ENCODE peak calls at places on chromosome 22, in nine cellular contexts. V is epithelial cell of esophagus, Z is fibroblast of pulmonary artery, K is right atrium auricular region, Q is thoracic aorta, W is GM12865, P is ovary, M is AG04450, H is adrenal gland. B is an unnamed sample.
A peak's percentile ranks its signal among the peaks of the same experiment; 100 is the strongest.

GRCh38 chr22:43256569-43257360 is 69.8 kb upstream of the TTLL12 start:
- DNase-seq in V (no peak), Z (no peak), K (no peak), Q (no peak), W (no peak), P (no peak), M (no peak), H (no peak), B (no peak)

GRCh38 chr22:34847072-34847471 is 218.9 kb upstream of the ISX start:
- DNase-seq in V (no peak), Z (no peak), K (no peak), Q (no peak), W (peak; percentile 39), P (no peak), M (no peak), H (no peak), B (no peak)

GRCh38 chr22:48084041-48084748 is 1321.7 kb downstream of the TBC1D22A start:
- DNase-seq in V (no peak), Z (no peak), K (no peak), Q (no peak), W (peak; percentile 74), P (no peak), M (no peak), H (no peak), B (no peak)

GRCh38 chr22:23278883-23279675 is 98.8 kb downstream of the BCR start:
- DNase-seq in V (peak; percentile 97), Z (peak; percentile 31), K (no peak), Q (no peak), W (no peak), P (peak; percentile 43), M (no peak), H (no peak), B (no peak)

GRCh38 chr22:20796731-20797130 is 22.8 kb downstream of the SERPIND1 start:
- DNase-seq in V (no peak), Z (no peak), K (no peak), Q (no peak), W (no peak), P (no peak), M (no peak), H (no peak), B (no peak)

GRCh38 chr22:19748139-19748538 is 12.4 kb upstream of the TBX1 start:
- DNase-seq in V (no peak), Z (no peak), K (no peak), Q (no peak), W (no peak), P (no peak), M (no peak), H (no peak), B (no peak)

GRCh38 chr22:42994917-42995562 is 19.9 kb downstream of the PACSIN2 start:
- DNase-seq in V (peak; percentile 96), Z (peak; percentile 96), K (peak; percentile 76), Q (peak; percentile 60), W (peak; percentile 63), P (no peak), M (peak; percentile 82), H (peak; percentile 80), B (no peak)

GRCh38 chr22:30290679-30291333 is 1.5 kb upstream of the CASTOR1 start:
- DNase-seq in V (peak; percentile 73), Z (peak; percentile 87), K (peak; percentile 94), Q (peak; percentile 84), W (peak; percentile 60), P (peak; percentile 90), M (no peak), H (peak; percentile 95), B (peak; percentile 77)

GRCh38 chr22:47544696-47545095 is 782.2 kb downstream of the TBC1D22A start:
- DNase-seq in V (no peak), Z (no peak), K (peak; percentile 11), Q (no peak), W (no peak), P (no peak), M (no peak), H (no peak), B (no peak)

GRCh38 chr22:30423296-30423958 is 2.1 kb upstream of the MTFP1 start:
- DNase-seq in V (peak; percentile 68), Z (no peak), K (no peak), Q (no peak), W (peak; percentile 56), P (no peak), M (no peak), H (no peak), B (no peak)

GRCh38 chr22:22855617-22856308 is 31.9 kb upstream of the IGLL5 start:
- DNase-seq in V (no peak), Z (peak; percentile 21), K (no peak), Q (no peak), W (peak; percentile 55), P (no peak), M (no peak), H (no peak), B (no peak)

GRCh38 chr22:30205281-30206115 is 41.1 kb downstream of the LIF start:
- DNase-seq in V (peak; percentile 71), Z (peak; percentile 99), K (peak; percentile 92), Q (no peak), W (no peak), P (peak; percentile 38), M (peak; percentile 98), H (peak; percentile 54), B (peak; percentile 85)

GRCh38 chr22:25083414-25084166 is 116.1 kb upstream of the CRYBB3 start:
- DNase-seq in V (no peak), Z (no peak), K (no peak), Q (no peak), W (no peak), P (no peak), M (no peak), H (no peak), B (no peak)

GRCh38 chr22:22692707-22693530 is 48.5 kb downstream of the GGTLC2 start:
- DNase-seq in V (peak; percentile 13), Z (peak; percentile 72), K (no peak), Q (no peak), W (peak; percentile 45), P (peak; percentile 52), M (no peak), H (peak; percentile 62), B (no peak)

GRCh38 chr22:22031183-22031560 is 48.6 kb upstream of the TOP3B start:
- DNase-seq in V (no peak), Z (no peak), K (no peak), Q (no peak), W (peak; percentile 52), P (no peak), M (no peak), H (no peak), B (no peak)

GRCh38 chr22:37633693-37634504 is 5.6 kb upstream of the SH3BP1 start:
- DNase-seq in V (no peak), Z (peak; percentile 95), K (peak; percentile 88), Q (no peak), W (peak; percentile 90), P (peak; percentile 94), M (peak; percentile 84), H (peak; percentile 87), B (peak; percentile 90)
- TF ChIP-seq CTCF in V (no peak), Z (no peak), K (no peak), Q (peak; percentile 33), W (peak; percentile 13), P (peak; percentile 41), M (peak; percentile 23), H (no peak), B (no peak)

GRCh38 chr22:44408227-44409192 is 89.5 kb downstream of the RTL6 start:
- DNase-seq in V (no peak), Z (no peak), K (no peak), Q (no peak), W (no peak), P (no peak), M (no peak), H (no peak), B (no peak)
- H3K4me3 ChIP-seq in V (no peak overlapping the region), Z (no peak overlapping the region), K (no peak overlapping the region), Q (no peak overlapping the region), W (no peak overlapping the region), P (no peak overlapping the region), M (no peak overlapping the region), H (no peak overlapping the region), B (no peak overlapping the region)

GRCh38 chr22:39188809-39189208 is 36.3 kb upstream of the CBX7 start:
- DNase-seq in V (no peak), Z (no peak), K (no peak), Q (no peak), W (no peak), P (no peak), M (no peak), H (no peak), B (no peak)

GRCh38 chr22:39182478-39183030 is 30.1 kb upstream of the CBX7 start:
- DNase-seq in V (no peak), Z (peak; percentile 38), K (no peak), Q (no peak), W (no peak), P (no peak), M (no peak), H (no peak), B (no peak)

GRCh38 chr22:39184586-39185577 is 32.4 kb upstream of the CBX7 start:
- DNase-seq in V (no peak), Z (peak; percentile 87), K (no peak), Q (no peak), W (no peak), P (no peak), M (no peak), H (peak; percentile 47), B (no peak)

GRCh38 chr22:39183991-39184585 is 31.6 kb upstream of the CBX7 start:
- DNase-seq in V (no peak), Z (peak; percentile 87), K (no peak), Q (no peak), W (no peak), P (no peak), M (no peak), H (no peak), B (no peak)

DNA sequence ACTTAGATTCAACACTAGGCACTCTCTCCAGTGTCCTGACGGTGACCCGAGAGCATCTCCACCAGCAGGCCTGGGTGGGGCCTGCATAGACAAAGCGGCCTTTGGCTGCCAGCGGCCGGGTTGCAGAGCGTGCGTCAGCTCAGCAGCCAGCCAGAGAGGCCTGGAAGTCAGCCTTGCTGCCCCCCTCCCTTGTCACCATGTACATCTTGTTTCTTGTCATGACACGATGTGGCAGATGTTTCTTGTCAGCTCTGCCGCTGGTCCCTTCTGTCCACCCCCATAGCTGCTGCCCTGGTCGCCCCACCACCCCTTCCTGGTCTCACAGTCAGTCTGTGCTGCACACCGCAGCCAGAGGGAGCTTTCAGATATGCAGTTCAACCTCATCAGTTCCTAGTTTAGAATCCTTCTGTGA is 33.1 kb upstream of the CBX7 start:
- DNase-seq in V (no peak), Z (peak; percentile 89), K (peak; percentile 93), Q (no peak), W (no peak), P (no peak), M (no peak), H (peak; percentile 49), B (peak; percentile 83)
- TF ChIP-seq CTCF in V (peak; percentile 38), Z (peak; percentile 62), K (peak; percentile 77), Q (no peak), W (no peak), P (no peak), M (peak; percentile 48), H (no peak), B (peak; percentile 17)

DNA sequence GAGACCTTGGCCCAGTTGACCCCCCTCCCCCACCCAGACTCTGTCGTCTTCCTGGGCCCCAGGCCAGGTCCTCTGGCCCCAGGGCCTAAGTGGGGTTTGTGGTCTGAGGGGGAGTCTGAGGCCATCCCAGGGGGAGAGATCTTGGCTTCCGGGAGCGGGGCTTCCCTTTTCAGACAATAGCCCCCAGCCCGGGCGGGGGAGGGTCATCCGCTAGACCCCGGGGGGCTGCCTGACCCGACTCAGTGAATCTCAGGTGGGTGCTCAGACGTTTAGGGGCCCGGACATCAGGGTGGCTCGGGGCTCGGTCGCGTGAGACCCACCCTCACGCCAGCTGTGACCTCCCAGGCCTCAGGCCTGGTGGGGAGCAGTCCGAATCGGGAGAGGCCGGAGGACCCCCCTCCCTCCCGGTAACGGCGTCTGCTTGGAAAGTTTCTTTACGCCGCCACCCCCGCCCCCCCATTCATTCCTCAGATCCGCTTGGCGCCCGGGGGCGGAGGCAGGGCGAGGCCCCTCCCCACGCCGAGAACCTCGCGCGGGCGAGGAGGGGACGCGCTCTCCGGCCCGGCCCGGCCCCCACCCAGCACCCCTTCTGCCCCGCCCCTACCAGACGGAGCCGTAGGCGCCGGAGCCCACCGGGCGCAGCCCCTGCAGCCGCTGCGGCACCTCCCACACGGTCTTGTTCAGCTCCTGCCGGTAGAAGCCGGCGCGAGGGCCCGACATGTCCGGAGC is 443 bp downstream of the MAPK11 start:
- DNase-seq in V (peak; percentile 46), Z (peak; percentile 45), K (no peak), Q (no peak), W (peak; percentile 67), P (no peak), M (no peak), H (no peak), B (no peak)
- H3K4me3 ChIP-seq in V (peak overlapping the region; percentile 22), Z (peak overlapping the region; percentile 57), K (peak overlapping the region; percentile 62), Q (peak overlapping the region; percentile 74), W (peak overlapping the region; percentile 64), P (peak overlapping the region; percentile 45), M (peak overlapping the region; percentile 52), H (no peak overlapping the region), B (peak overlapping the region; percentile 65)